ENCODE peak calls at places on chromosomes 13 and 19, in eight cellular contexts. M, Q, Y, D, R, N, O and J are unnamed samples.
A peak's percentile ranks its signal among the peaks of the same experiment; 100 is the strongest.

GRCh38 chr13:22369840-22370239 is 699.0 kb downstream of the FGF9 start:
- DNase-seq in M (no peak), Q (no peak), Y (no peak), D (no peak), R (no peak), N (no peak), O (no peak), J (no peak)

GRCh38 chr13:23871616-23872220 is 17.5 kb downstream of the MIPEP start:
- DNase-seq in M (no peak), Q (no peak), Y (no peak), D (peak; percentile 38), R (no peak), N (no peak), O (peak; percentile 69), J (no peak)

GRCh38 chr19:30071871-30072270 is 129.8 kb downstream of the URI1 start:
- DNase-seq in M (no peak), Q (no peak), Y (no peak), D (no peak), R (peak; percentile 60), N (no peak), O (no peak), J (no peak)

GRCh38 chr13:71866173-71867091 is 572 bp downstream of the DACH1 start:
- DNase-seq in M (peak; percentile 42), Q (no peak), Y (peak; percentile 69), D (peak; percentile 13), R (peak; percentile 81), N (peak; percentile 27), O (peak; percentile 13), J (no peak)

GRCh38 chr19:34828156-34828555 is 55.1 kb upstream of the ZNF599 start:
- DNase-seq in M (no peak), Q (no peak), Y (no peak), D (no peak), R (no peak), N (no peak), O (no peak), J (no peak)

GRCh38 chr19:3046621-3047306 is 15.5 kb downstream of the TLE5 start:
- DNase-seq in M (no peak), Q (no peak), Y (no peak), D (no peak), R (no peak), N (peak; percentile 65), O (peak; percentile 51), J (no peak)

GRCh38 chr13:113869263-113869662 is 5.4 kb upstream of the GAS6 start:
- DNase-seq in M (no peak), Q (no peak), Y (no peak), D (no peak), R (no peak), N (no peak), O (no peak), J (no peak)

GRCh38 chr13:70668983-70669382 is 560.7 kb upstream of the KLHL1 start:
- DNase-seq in M (no peak), Q (no peak), Y (no peak), D (no peak), R (no peak), N (no peak), O (no peak), J (no peak)

GRCh38 chr13:52961196-52961845 is 67.3 kb upstream of the OLFM4 start:
- DNase-seq in M (no peak), Q (no peak), Y (no peak), D (no peak), R (no peak), N (no peak), O (no peak), J (no peak)

GRCh38 chr13:78586706-78587105 is 16.6 kb downstream of the POU4F1 start:
- DNase-seq in M (no peak), Q (no peak), Y (no peak), D (no peak), R (no peak), N (no peak), O (no peak), J (no peak)

GRCh38 chr19:10863107-10863700 is 8.1 kb upstream of the CARM1 start:
- DNase-seq in M (no peak), Q (no peak), Y (no peak), D (no peak), R (no peak), N (peak; percentile 51), O (peak; percentile 31), J (no peak)

GRCh38 chr19:13401388-13401787 is 104.9 kb downstream of the CACNA1A start:
- DNase-seq in M (no peak), Q (no peak), Y (no peak), D (no peak), R (no peak), N (no peak), O (peak; percentile 52), J (peak; percentile 8)

GRCh38 chr13:22178878-22179277 is 508.0 kb downstream of the FGF9 start:
- DNase-seq in M (no peak), Q (no peak), Y (no peak), D (no peak), R (no peak), N (no peak), O (no peak), J (no peak)

GRCh38 chr19:34786236-34786635 is 13.2 kb upstream of the ZNF599 start:
- DNase-seq in M (no peak), Q (no peak), Y (no peak), D (no peak), R (no peak), N (no peak), O (no peak), J (no peak)

GRCh38 chr13:93740334-93740733 is 513.7 kb downstream of the GPC6 start:
- DNase-seq in M (no peak), Q (no peak), Y (no peak), D (no peak), R (no peak), N (no peak), O (no peak), J (no peak)

GRCh38 chr19:4910594-4911273 is 1.4 kb downstream of the UHRF1 start:
- DNase-seq in M (no peak), Q (no peak), Y (peak; percentile 85), D (no peak), R (no peak), N (no peak), O (peak; percentile 64), J (no peak)

GRCh38 chr19:13796301-13797057 is 1.2 kb downstream of the ZSWIM4 start:
- DNase-seq in M (no peak), Q (peak; percentile 86), Y (no peak), D (peak; percentile 67), R (peak; percentile 95), N (peak; percentile 52), O (peak; percentile 95), J (no peak)

GRCh38 chr13:19713186-19713965 is 69.4 kb downstream of the PSPC1 start:
- DNase-seq in M (no peak), Q (no peak), Y (no peak), D (no peak), R (no peak), N (no peak), O (peak; percentile 64), J (no peak)

GRCh38 chr13:27960362-27961226 is 8.5 kb downstream of the CDX2 start:
- DNase-seq in M (peak; percentile 76), Q (no peak), Y (peak; percentile 78), D (peak; percentile 72), R (peak; percentile 84), N (peak; percentile 32), O (peak; percentile 26), J (peak; percentile 96)

GRCh38 chr19:57905258-57905657 is 11.1 kb downstream of the ZNF417 start:
- DNase-seq in M (no peak), Q (no peak), Y (no peak), D (no peak), R (peak; percentile 39), N (no peak), O (no peak), J (no peak)

GRCh38 chr13:33536639-33537425 is 251.3 kb upstream of the STARD13 start:
- DNase-seq in M (no peak), Q (peak; percentile 18), Y (no peak), D (no peak), R (no peak), N (peak; percentile 27), O (no peak), J (no peak)

GRCh38 chr19:1130801-1131717 is 27.3 kb downstream of the GPX4 start:
- DNase-seq in M (no peak), Q (no peak), Y (no peak), D (peak; percentile 50), R (no peak), N (no peak), O (no peak), J (no peak)

GRCh38 chr13:51770681-51771417 is 33.1 kb downstream of the DHRS12 start:
- DNase-seq in M (no peak), Q (no peak), Y (no peak), D (no peak), R (no peak), N (no peak), O (no peak), J (no peak)

GRCh38 chr13:95298971-95299627 is 2.2 kb downstream of the ABCC4 start:
- DNase-seq in M (no peak), Q (no peak), Y (no peak), D (no peak), R (no peak), N (no peak), O (peak; percentile 72), J (peak; percentile 61)

GRCh38 chr13:38590796-38591507 is 95.9 kb upstream of the FREM2 start:
- DNase-seq in M (no peak), Q (no peak), Y (no peak), D (no peak), R (no peak), N (no peak), O (no peak), J (peak; percentile 27)

GRCh38 chr13:28297341-28297740 is 159.0 kb downstream of the PAN3 start:
- DNase-seq in M (no peak), Q (no peak), Y (no peak), D (no peak), R (no peak), N (no peak), O (no peak), J (no peak)

GRCh38 chr13:95292622-95293021 is 8.6 kb downstream of the ABCC4 start:
- DNase-seq in M (no peak), Q (no peak), Y (no peak), D (no peak), R (no peak), N (no peak), O (no peak), J (no peak)

GRCh38 chr13:69306766-69307165 is 800.9 kb upstream of the ATXN8OS start:
- DNase-seq in M (no peak), Q (no peak), Y (no peak), D (no peak), R (no peak), N (no peak), O (no peak), J (no peak)
- TF ChIP-seq CTCF in M (peak; percentile 18), Q (no peak), Y (no peak), D (no peak), R (no peak), N (no peak), O (no peak), J (no peak)

GRCh38 chr19:41025871-41026270 is 34.8 kb downstream of the CYP2B6 start:
- DNase-seq in M (no peak), Q (no peak), Y (no peak), D (no peak), R (peak; percentile 61), N (no peak), O (no peak), J (no peak)
- TF ChIP-seq CTCF in M (no peak), Q (no peak), Y (no peak), D (no peak), R (no peak), N (no peak), O (no peak), J (no peak)

GRCh38 chr13:88068975-88069374 is 397.8 kb downstream of the SLITRK5 start:
- DNase-seq in M (no peak), Q (no peak), Y (no peak), D (no peak), R (no peak), N (no peak), O (no peak), J (peak; percentile 57)
- TF ChIP-seq CTCF in M (no peak), Q (no peak), Y (no peak), D (no peak), R (no peak), N (no peak), O (no peak), J (peak; percentile 17)

GRCh38 chr13:50387124-50387581 is 371.9 kb downstream of the KCNRG start:
- DNase-seq in M (no peak), Q (no peak), Y (peak; percentile 32), D (peak; percentile 23), R (no peak), N (peak; percentile 44), O (no peak), J (peak; percentile 62)
- TF ChIP-seq CTCF in M (peak; percentile 35), Q (peak; percentile 13), Y (no peak), D (peak; percentile 25), R (no peak), N (peak; percentile 40), O (peak; percentile 5), J (peak; percentile 71)